ENCODE peak calls at places on chromosomes 12 and 14, in ten cellular contexts. I, D, T, N, E, U, V, C, G and B are unnamed samples.

GRCh38 chr12:80470403-80470802 is 26.4 kb downstream of the PTPRQ start:
- DNase-seq in I (no peak), D (no peak), T (no peak), N (no peak), E (no peak), U (no peak), V (no peak), C (no peak), G (no peak), B (no peak)

GRCh38 chr14:93800038-93800937 is 12.0 kb upstream of the PRIMA1 start:
- DNase-seq in I (peak; percentile 53), D (no peak), T (no peak), N (no peak), E (no peak), U (no peak), V (no peak), C (no peak), G (no peak), B (no peak)

GRCh38 chr14:49549881-49550280 is 36.3 kb downstream of the RPS29 start:
- DNase-seq in I (peak; percentile 78), D (no peak), T (no peak), N (no peak), E (no peak), U (no peak), V (peak; percentile 24), C (peak; percentile 14), G (no peak), B (no peak)

GRCh38 chr12:2759733-2760132 is 35.0 kb upstream of the FKBP4 start:
- DNase-seq in I (no peak), D (no peak), T (no peak), N (no peak), E (no peak), U (no peak), V (no peak), C (no peak), G (no peak), B (no peak)

GRCh38 chr12:30448038-30448437 is 247.6 kb downstream of the IPO8 start:
- DNase-seq in I (no peak), D (no peak), T (no peak), N (no peak), E (no peak), U (no peak), V (no peak), C (no peak), G (no peak), B (no peak)

GRCh38 chr12:123992118-123992825 is 19.3 kb downstream of the ZNF664 start:
- DNase-seq in I (peak; percentile 32), D (no peak), T (no peak), N (no peak), E (no peak), U (no peak), V (no peak), C (no peak), G (no peak), B (no peak)

GRCh38 chr14:96160913-96161310 is 43.7 kb upstream of the BDKRB2 start:
- DNase-seq in I (no peak), D (no peak), T (no peak), N (no peak), E (no peak), U (no peak), V (no peak), C (no peak), G (no peak), B (no peak)

GRCh38 chr12:3152013-3152412 is 74.8 kb downstream of the TSPAN9 start:
- DNase-seq in I (no peak), D (no peak), T (no peak), N (no peak), E (no peak), U (no peak), V (peak; percentile 77), C (peak; percentile 34), G (no peak), B (no peak)

GRCh38 chr14:51167587-51168219 is 72.3 kb upstream of the TMX1 start:
- DNase-seq in I (no peak), D (no peak), T (no peak), N (no peak), E (no peak), U (no peak), V (peak; percentile 73), C (peak; percentile 95), G (no peak), B (no peak)

GRCh38 chr14:41505491-41505890 is 101.2 kb upstream of the LRFN5 start:
- DNase-seq in I (peak; percentile 11), D (no peak), T (no peak), N (no peak), E (no peak), U (no peak), V (no peak), C (peak; percentile 10), G (no peak), B (no peak)

GRCh38 chr12:65536876-65537661 is 258.6 kb downstream of the MSRB3 start:
- DNase-seq in I (peak; percentile 97), D (no peak), T (peak; percentile 57), N (peak; percentile 27), E (peak; percentile 54), U (no peak), V (peak; percentile 100), C (peak; percentile 100), G (no peak), B (no peak)

GRCh38 chr12:873954-874353 is 75.5 kb downstream of the RAD52 start:
- DNase-seq in I (peak; percentile 79), D (peak; percentile 17), T (no peak), N (no peak), E (no peak), U (no peak), V (no peak), C (peak; percentile 43), G (no peak), B (no peak)

GRCh38 chr14:72420749-72421452 is 473.0 kb downstream of the DPF3 start:
- DNase-seq in I (peak; percentile 38), D (peak; percentile 64), T (peak; percentile 28), N (peak; percentile 68), E (peak; percentile 86), U (no peak), V (peak; percentile 61), C (peak; percentile 76), G (peak; percentile 74), B (no peak)

DNA sequence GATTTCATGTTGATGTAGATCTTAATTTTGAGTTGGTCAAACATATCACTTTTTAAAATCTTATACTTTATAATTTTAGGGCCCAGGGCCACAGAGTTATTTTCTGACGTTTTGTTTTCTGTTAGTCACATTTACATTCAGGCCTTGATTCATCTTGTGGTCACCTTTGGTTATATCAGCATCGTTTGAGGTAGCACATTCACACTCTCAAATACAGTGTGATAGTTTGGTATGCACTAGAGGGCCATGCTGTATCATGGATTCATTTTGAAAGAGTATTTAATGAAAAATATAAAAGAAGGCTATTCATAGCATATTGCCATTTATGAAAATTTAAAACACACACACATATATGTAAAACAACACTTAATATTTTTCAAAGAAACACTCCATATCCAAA is 274.6 kb downstream of the RAD51B start:
- DNase-seq in I (peak; percentile 71), D (no peak), T (no peak), N (no peak), E (no peak), U (no peak), V (no peak), C (peak; percentile 31), G (no peak), B (no peak)
- TF ChIP-seq CTCF in I (peak; percentile 34), D (no peak), T (no peak), N (no peak), E (no peak), U (no peak), V (no peak), C (no peak), G (no peak), B (no peak)

GRCh38 chr12:108854453-108855283 is 2.7 kb downstream of the SSH1 start:
- DNase-seq in I (peak; percentile 99), D (no peak), T (peak; percentile 75), N (no peak), E (peak; percentile 84), U (peak; percentile 52), V (peak; percentile 99), C (peak; percentile 97), G (no peak), B (no peak)
- H3K4me3 ChIP-seq in I (no peak overlapping the region), D (no peak overlapping the region), T (peak overlapping the region; percentile 78), N (no peak overlapping the region), E (peak overlapping the region; percentile 11), U (no peak overlapping the region), V (peak overlapping the region; percentile 100), C (peak overlapping the region; percentile 95), G (no peak overlapping the region), B (no peak overlapping the region)

GRCh38 chr12:106310687-106311086 is 8.2 kb downstream of the TCP11L2 start:
- DNase-seq in I (no peak), D (no peak), T (no peak), N (no peak), E (no peak), U (no peak), V (no peak), C (no peak), G (no peak), B (no peak)

GRCh38 chr12:106311139-106311538 is 8.6 kb downstream of the TCP11L2 start:
- DNase-seq in I (no peak), D (no peak), T (no peak), N (no peak), E (no peak), U (no peak), V (no peak), C (no peak), G (no peak), B (no peak)

GRCh38 chr12:106317406-106318082 is 15.0 kb downstream of the TCP11L2 start:
- DNase-seq in I (peak; percentile 54), D (no peak), T (no peak), N (no peak), E (no peak), U (no peak), V (no peak), C (no peak), G (no peak), B (no peak)

GRCh38 chr12:106309671-106310313 is 7.3 kb downstream of the TCP11L2 start:
- DNase-seq in I (peak; percentile 80), D (no peak), T (no peak), N (peak; percentile 35), E (no peak), U (no peak), V (peak; percentile 71), C (peak; percentile 81), G (no peak), B (no peak)

DNA sequence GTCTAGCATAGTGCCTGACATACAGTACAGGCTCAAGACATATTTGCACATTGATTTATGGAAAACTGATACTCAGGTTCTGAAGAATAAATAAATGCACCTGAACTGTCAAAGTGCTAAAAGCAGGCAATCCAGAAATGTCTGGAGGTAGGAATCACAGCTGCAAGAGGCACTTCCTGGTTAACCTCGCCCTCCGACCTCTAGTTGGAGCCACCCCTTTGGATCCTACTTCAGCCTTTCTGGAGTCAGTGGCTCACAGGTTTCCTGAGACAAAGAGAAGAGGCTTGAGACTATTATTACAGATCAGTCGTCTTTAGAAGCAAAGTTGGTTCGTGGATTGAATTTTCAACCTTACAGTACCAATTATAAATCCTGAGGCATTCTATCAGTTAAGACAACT is 13.0 kb downstream of the TCP11L2 start:
- DNase-seq in I (no peak), D (no peak), T (no peak), N (no peak), E (no peak), U (no peak), V (no peak), C (no peak), G (no peak), B (no peak)
- TF ChIP-seq CTCF in I (no peak), D (no peak), T (no peak), N (no peak), E (no peak), U (no peak), V (no peak), C (no peak), G (no peak), B (no peak)

GRCh38 chr14:103220134-103220981 is 97.1 kb downstream of the TNFAIP2 start:
- DNase-seq in I (no peak), D (no peak), T (no peak), N (no peak), E (no peak), U (no peak), V (no peak), C (no peak), G (no peak), B (no peak)
- H3K4me3 ChIP-seq in I (no peak overlapping the region), D (peak overlapping the region; percentile 25), T (no peak overlapping the region), N (peak overlapping the region; percentile 22), E (no peak overlapping the region), U (no peak overlapping the region), V (peak overlapping the region; percentile 39), C (no peak overlapping the region), G (peak overlapping the region; percentile 25), B (no peak overlapping the region)